ENCODE peak calls at places on chromosomes 3 and 15, in seven cellular contexts. K is stimulated activated naive CD8-positive, alpha-beta T cell treated with anti-CD3 and anti-CD28 coated beads, Interleukin-15, Interleukin-2, amounts not matched to agents 100 U/mL and 50 U/mL, for 24 hours; J is nucleus accumbens; M is NCI-H748 treated with DMSO at 0.1 percent for 48 hours; Q is fibroblast of mammary gland; B is NCI-H2081 treated with DMSO at 0.1 percent for 48 hours; S is endothelial cell of umbilical vein. Z is an unnamed sample.

GRCh38 chr3:157104928-157105652 is 54.9 kb downstream of the CCNL1 start:
- DNase-seq in K (no peak), J (no peak), M (peak; percentile 6), Q (no peak), B (peak; percentile 63), S (no peak), Z (peak; percentile 97)

GRCh38 chr3:159787191-159787590 is 201.4 kb upstream of the IL12A start:
- DNase-seq in K (no peak), J (no peak), M (no peak), Q (peak; percentile 90), B (no peak), S (peak; percentile 88), Z (peak; percentile 50)

GRCh38 chr3:179266701-179267211 is 15.8 kb upstream of the KCNMB3 start:
- DNase-seq in K (no peak), J (no peak), M (no peak), Q (no peak), B (no peak), S (peak; percentile 77), Z (no peak)

GRCh38 chr3:129034650-129035049 is 25.9 kb upstream of the GP9 start:
- DNase-seq in K (no peak), J (no peak), M (no peak), Q (no peak), B (no peak), S (no peak), Z (no peak)

GRCh38 chr15:69200773-69201745 is 40.6 kb downstream of the GLCE start:
- DNase-seq in K (no peak), J (no peak), M (no peak), Q (no peak), B (no peak), S (no peak), Z (no peak)

GRCh38 chr15:25094066-25094465 is 139.3 kb downstream of the SNRPN start:
- DNase-seq in K (no peak), J (no peak), M (no peak), Q (no peak), B (no peak), S (no peak), Z (no peak)

GRCh38 chr3:98732239-98733054 is 30.7 kb upstream of the ST3GAL6 start:
- DNase-seq in K (peak; percentile 23), J (peak; percentile 72), M (peak; percentile 17), Q (no peak), B (no peak), S (peak; percentile 59), Z (peak; percentile 60)

GRCh38 chr3:51337666-51338065 is 47.4 kb upstream of the MANF start:
- DNase-seq in K (no peak), J (no peak), M (no peak), Q (no peak), B (no peak), S (no peak), Z (no peak)

GRCh38 chr15:83105450-83105849 is 2.0 kb upstream of the TM6SF1 start:
- DNase-seq in K (no peak), J (no peak), M (no peak), Q (no peak), B (no peak), S (no peak), Z (no peak)

GRCh38 chr15:43749690-43750345 is 3.6 kb downstream of the PDIA3 start:
- DNase-seq in K (peak; percentile 39), J (no peak), M (no peak), Q (peak; percentile 29), B (no peak), S (no peak), Z (no peak)

GRCh38 chr3:33403756-33404155 is 36.4 kb downstream of the UBP1 start:
- DNase-seq in K (no peak), J (no peak), M (no peak), Q (no peak), B (no peak), S (no peak), Z (no peak)

GRCh38 chr15:29690765-29691475 is 131.3 kb downstream of the TJP1 start:
- DNase-seq in K (no peak), J (no peak), M (no peak), Q (peak; percentile 34), B (no peak), S (no peak), Z (no peak)

GRCh38 chr3:24160424-24160823 is 215.3 kb downstream of the NR1D2 start:
- DNase-seq in K (no peak), J (no peak), M (no peak), Q (peak; percentile 22), B (no peak), S (no peak), Z (no peak)

GRCh38 chr3:189276481-189277190 is 104.9 kb downstream of the TPRG1 start:
- DNase-seq in K (no peak), J (no peak), M (no peak), Q (peak; percentile 87), B (no peak), S (no peak), Z (no peak)

GRCh38 chr3:12891985-12892839 is 50.8 kb upstream of the RPL32 start:
- DNase-seq in K (peak; percentile 53), J (peak; percentile 64), M (peak; percentile 40), Q (peak; percentile 71), B (peak; percentile 6), S (peak; percentile 57), Z (peak; percentile 62)

GRCh38 chr3:62696011-62696410 is 179.2 kb downstream of the CADPS start:
- DNase-seq in K (no peak), J (no peak), M (no peak), Q (no peak), B (no peak), S (no peak), Z (no peak)

GRCh38 chr3:10357592-10358308 is 36.8 kb upstream of the SEC13 start:
- DNase-seq in K (no peak), J (no peak), M (no peak), Q (peak; percentile 88), B (no peak), S (no peak), Z (no peak)

GRCh38 chr3:141870091-141870687 is 6.3 kb upstream of the ATP1B3 start:
- DNase-seq in K (no peak), J (no peak), M (no peak), Q (no peak), B (no peak), S (peak; percentile 58), Z (no peak)

GRCh38 chr15:47756872-47757271 is 39.6 kb downstream of the SEMA6D start:
- DNase-seq in K (no peak), J (no peak), M (no peak), Q (peak; percentile 86), B (no peak), S (peak; percentile 70), Z (no peak)

GRCh38 chr15:85024509-85025336 is 43.1 kb downstream of the PDE8A start:
- DNase-seq in K (no peak), J (no peak), M (no peak), Q (peak; percentile 74), B (no peak), S (no peak), Z (no peak)

GRCh38 chr15:83413054-83413719 is 34.0 kb upstream of the SH3GL3 start:
- DNase-seq in K (no peak), J (no peak), M (no peak), Q (no peak), B (no peak), S (no peak), Z (no peak)

GRCh38 chr15:100171411-100171810 is 170.4 kb downstream of the ADAMTS17 start:
- DNase-seq in K (no peak), J (no peak), M (no peak), Q (no peak), B (no peak), S (no peak), Z (no peak)

GRCh38 chr3:130516645-130517512 is at the start of gene COL6A6:
- DNase-seq in K (no peak), J (no peak), M (no peak), Q (peak; percentile 4), B (no peak), S (no peak), Z (no peak)

GRCh38 chr15:66770518-66771350 is 68.7 kb downstream of the SMAD6 start:
- DNase-seq in K (no peak), J (no peak), M (no peak), Q (no peak), B (no peak), S (no peak), Z (no peak)

GRCh38 chr3:52023860-52024764 is 28.4 kb upstream of the RPL29 start:
- DNase-seq in K (no peak), J (no peak), M (no peak), Q (no peak), B (no peak), S (no peak), Z (no peak)

GRCh38 chr3:79515072-79515471 is 252.7 kb downstream of the ROBO1 start:
- DNase-seq in K (no peak), J (no peak), M (no peak), Q (no peak), B (no peak), S (peak; percentile 88), Z (no peak)

GRCh38 chr15:66287461-66288055 is 5.8 kb upstream of the DIS3L start:
- DNase-seq in K (no peak), J (no peak), M (no peak), Q (peak; percentile 43), B (no peak), S (peak; percentile 48), Z (peak; percentile 22)